ENCODE peak calls at places on chromosomes 2 and 18, in four cellular contexts. P is naive thymus-derived CD4-positive, alpha-beta T cell; J is left lung; N is tibial nerve. M is an unnamed sample. For H3K9me3, the result is how much of the 10 kb centered on the place peaks cover.

GRCh38 chr2:196101325-196101981 is 32.8 kb upstream of the DNAH7 start:
- DNase-seq in P (no peak), J (no peak), N (no peak), M (no peak)

GRCh38 chr2:19670303-19670702 is 231.5 kb downstream of the TTC32 start:
- DNase-seq in P (no peak), J (no peak), N (no peak), M (no peak)

GRCh38 chr2:207469953-207470699 is 59.6 kb upstream of the CREB1 start:
- DNase-seq in P (no peak), J (no peak), N (no peak), M (no peak)

GRCh38 chr2:65098741-65099140 is 31.2 kb downstream of the RAB1A start:
- DNase-seq in P (no peak), J (no peak), N (no peak), M (no peak)

GRCh38 chr18:57542801-57543427 is 43.6 kb downstream of the FECH start:
- DNase-seq in P (no peak), J (no peak), N (no peak), M (no peak)

GRCh38 chr18:27964811-27965210 is 212.1 kb downstream of the CDH2 start:
- DNase-seq in P (no peak), J (no peak), N (no peak), M (no peak)

GRCh38 chr18:63022429-63023022 is 297.0 kb downstream of the BCL2 start:
- DNase-seq in P (no peak), J (peak), N (no peak), M (no peak)

GRCh38 chr2:8096484-8096883 is 585.4 kb upstream of the ID2 start:
- DNase-seq in P (no peak), J (no peak), N (no peak), M (no peak)

GRCh38 chr18:23274638-23275482 is 139.6 kb downstream of the CABLES1 start:
- DNase-seq in P (no peak), J (no peak), N (no peak), M (no peak)

GRCh38 chr18:60199505-60199904 is 173.1 kb downstream of the MC4R start:
- DNase-seq in P (no peak), J (no peak), N (no peak), M (no peak)

GRCh38 chr2:100845141-100845991 is 25.4 kb downstream of the NPAS2 start:
- DNase-seq in P (no peak), J (no peak), N (no peak), M (no peak)

GRCh38 chr2:162253435-162253834 is 10.2 kb upstream of the FAP start:
- DNase-seq in P (no peak), J (no peak), N (no peak), M (no peak)

GRCh38 chr2:219417374-219417773 is 803 bp upstream of the DES start:
- DNase-seq in P (no peak), J (no peak), N (no peak), M (no peak)

GRCh38 chr2:142037051-142037450 is 93.8 kb downstream of the LRP1B start:
- DNase-seq in P (no peak), J (no peak), N (no peak), M (no peak)

GRCh38 chr2:201261471-201261870 is 1.1 kb downstream of the CASP8 start:
- DNase-seq in P (peak), J (no peak), N (no peak), M (no peak)

GRCh38 chr2:195620499-195620898 is 36.5 kb upstream of the SLC39A10 start:
- DNase-seq in P (no peak), J (no peak), N (no peak), M (no peak)

GRCh38 chr2:218806346-218806978 is 24.5 kb downstream of the CYP27A1 start:
- DNase-seq in P (no peak), J (peak), N (peak), M (peak)

GRCh38 chr18:58578321-58578720 is 50.6 kb downstream of the ALPK2 start:
- DNase-seq in P (peak), J (no peak), N (no peak), M (no peak)

GRCh38 chr18:58580623-58581022 is 48.3 kb downstream of the ALPK2 start:
- DNase-seq in P (no peak), J (no peak), N (no peak), M (no peak)

GRCh38 chr18:58578835-58579560 is 49.9 kb downstream of the ALPK2 start:
- DNase-seq in P (no peak), J (no peak), N (no peak), M (no peak)

GRCh38 chr18:58580078-58580477 is 48.8 kb downstream of the ALPK2 start:
- DNase-seq in P (no peak), J (no peak), N (no peak), M (no peak)

DNA sequence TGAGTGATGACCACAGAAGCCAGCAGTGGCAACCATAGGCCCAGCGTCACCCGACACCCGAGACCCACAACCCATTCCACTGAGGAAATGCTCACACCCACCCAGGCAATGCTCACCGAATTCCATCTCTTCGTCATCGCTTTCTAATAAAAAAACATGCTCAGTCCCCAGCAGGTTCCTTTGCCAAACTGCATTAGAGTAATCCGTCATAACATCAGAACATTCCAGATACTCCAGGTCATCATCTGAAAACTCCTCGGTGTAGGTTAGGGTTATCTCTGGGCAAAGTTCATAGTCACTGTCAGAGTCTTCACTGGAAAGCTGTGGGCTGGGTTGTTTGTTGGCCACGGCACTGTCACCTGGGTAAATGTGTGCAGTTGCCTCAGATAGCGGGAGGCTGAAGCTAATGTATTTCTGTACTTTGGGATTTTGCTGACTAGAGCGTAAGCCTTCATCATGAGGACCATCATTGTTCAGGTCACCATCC is 49.3 kb downstream of the ALPK2 start:
- DNase-seq in P (no peak), J (no peak), N (no peak), M (no peak)
- H3K4me3 ChIP-seq in P (no peak), J (no peak), N (no peak), M (no peak)

DNA sequence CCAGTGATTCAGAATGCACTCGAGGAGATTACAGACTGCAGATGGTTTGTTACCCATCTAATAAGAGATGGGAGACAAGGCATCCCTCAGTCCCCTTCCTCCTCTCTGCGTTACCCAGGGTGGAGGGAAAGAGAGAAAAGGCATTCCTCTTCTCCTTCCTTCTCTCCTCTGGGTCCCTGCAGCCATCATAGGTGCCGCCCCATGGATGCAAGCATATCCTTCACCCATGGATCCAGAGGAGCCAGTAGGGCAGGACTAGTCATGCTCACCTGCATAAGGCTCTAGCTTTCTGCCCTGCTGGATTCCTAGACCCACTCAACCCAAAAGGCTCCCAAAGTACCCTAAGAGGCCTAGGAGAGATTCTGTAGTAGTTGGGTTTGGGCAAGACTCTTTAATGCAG is 20.4 kb downstream of the CMPK2 start:
- DNase-seq in P (peak), J (no peak), N (no peak), M (no peak)
- H3K9me3 ChIP-seq in P (half or more), J (under half), N (half or more), M (half or more)

DNA sequence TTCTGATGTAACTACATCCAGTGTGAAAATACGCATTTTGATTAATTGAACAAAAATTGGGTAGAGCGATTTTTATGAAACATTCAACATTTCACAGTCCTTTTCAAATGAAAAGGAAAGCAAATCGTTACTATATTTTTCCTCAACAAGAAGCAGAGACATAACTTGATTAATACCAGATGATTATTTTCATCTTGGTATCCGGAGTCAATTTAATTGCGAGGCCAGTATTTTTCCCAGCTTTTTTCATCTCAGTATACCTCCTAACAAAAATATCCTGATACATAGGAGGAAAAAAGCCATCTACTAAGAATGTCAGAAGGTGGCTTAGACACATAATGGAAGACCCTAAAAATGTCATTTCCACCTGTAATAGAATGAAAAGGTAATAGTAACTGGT is 6.0 kb downstream of the PTGR3 start:
- DNase-seq in P (no peak), J (no peak), N (no peak), M (no peak)
- H3K4me3 ChIP-seq in P (no peak), J (no peak), N (peak), M (no peak)

GRCh38 chr2:135064149-135064548 is 12.1 kb downstream of the RAB3GAP1 start:
- DNase-seq in P (no peak), J (no peak), N (no peak), M (no peak)
- H3K9me3 ChIP-seq in P (under half), J (under half), N (under half), M (under half)